ENCODE peak calls at places on chromosomes 11 and 22, in six cellular contexts. Y is HCT116, E is H9, C is OCI-LY7, W is PC-9, S is astrocyte. K is an unnamed sample.

GRCh38 chr11:2927851-2928604 is 1.2 kb downstream of the PHLDA2 start:
- DNase-seq in C (no peak), W (peak; percentile 56), E (no peak), Y (no peak), S (no peak), K (no peak)

GRCh38 chr11:3732671-3733070 is 61.5 kb upstream of the CHRNA10 start:
- DNase-seq in Y (no peak), C (no peak), S (no peak), W (no peak), E (no peak), K (no peak)

GRCh38 chr11:128424271-128424709 is 163.1 kb downstream of the ETS1 start:
- DNase-seq in S (peak; percentile 38), W (no peak), E (no peak), C (no peak), Y (no peak), K (no peak)

GRCh38 chr11:44791546-44791945 is 64.8 kb downstream of the TSPAN18 start:
- DNase-seq in S (no peak), W (no peak), C (no peak), Y (no peak), E (no peak), K (no peak)

GRCh38 chr11:100624346-100624745 is 62.7 kb upstream of the ARHGAP42 start:
- DNase-seq in Y (no peak), S (peak; percentile 34), E (no peak), W (no peak), C (no peak), K (no peak)

GRCh38 chr11:78071717-78072116 is 7.9 kb downstream of the NDUFC2 start:
- DNase-seq in C (no peak), E (no peak), W (no peak), Y (no peak), S (no peak), K (no peak)

GRCh38 chr11:131582021-131582531 is 211.7 kb downstream of the NTM start:
- DNase-seq in E (no peak), C (no peak), W (no peak), Y (no peak), S (no peak), K (no peak)

GRCh38 chr11:44078794-44079193 is 12.7 kb downstream of the ACCS start:
- DNase-seq in S (no peak), Y (no peak), E (no peak), W (no peak), C (no peak), K (no peak)

GRCh38 chr11:125433454-125434121 is 62.5 kb downstream of the FEZ1 start:
- DNase-seq in S (peak; percentile 47), W (no peak), C (peak; percentile 39), E (peak; percentile 87), Y (peak; percentile 62), K (no peak)

GRCh38 chr11:45658292-45658991 is 7.0 kb downstream of the CHST1 start:
- DNase-seq in W (no peak), E (peak; percentile 89), C (no peak), S (peak; percentile 52), Y (no peak), K (no peak)

GRCh38 chr11:122267602-122268001 is 151.6 kb upstream of the BLID start:
- DNase-seq in Y (no peak), W (no peak), S (peak; percentile 83), E (no peak), C (no peak), K (no peak)

GRCh38 chr22:22098457-22099193 is 116.0 kb upstream of the TOP3B start:
- DNase-seq in S (no peak), E (no peak), C (peak; percentile 83), W (no peak), Y (no peak), K (no peak)

GRCh38 chr22:36565686-36566085 is 36.7 kb upstream of the EIF3D start:
- DNase-seq in S (peak; percentile 8), C (no peak), W (no peak), E (no peak), Y (no peak), K (no peak)

GRCh38 chr11:9498457-9499078 is 37.8 kb downstream of the ZNF143 start:
- DNase-seq in W (no peak), S (no peak), E (no peak), Y (no peak), C (no peak), K (no peak)

GRCh38 chr11:2928605-2929510 is at the start of gene PHLDA2:
- DNase-seq in W (no peak), S (peak; percentile 80), C (no peak), E (peak; percentile 67), Y (peak; percentile 41), K (peak; percentile 84)

GRCh38 chr22:41021039-41021654 is 70.0 kb downstream of the RBX1 start:
- DNase-seq in E (peak; percentile 42), C (peak; percentile 59), W (no peak), Y (no peak), S (no peak), K (no peak)

GRCh38 chr11:130070829-130071205 is 1.1 kb downstream of the APLP2 start:
- DNase-seq in E (no peak), Y (no peak), S (no peak), C (peak; percentile 48), W (no peak), K (no peak)

GRCh38 chr22:24068377-24068680 is 57.2 kb downstream of the CABIN1 start:
- DNase-seq in Y (no peak), C (peak; percentile 54), E (no peak), W (no peak), S (no peak), K (no peak)

GRCh38 chr22:24066260-24066659 is 55.2 kb downstream of the CABIN1 start:
- DNase-seq in C (peak; percentile 27), Y (no peak), E (no peak), W (no peak), S (no peak), K (no peak)

GRCh38 chr22:24067587-24068376 is 56.7 kb downstream of the CABIN1 start:
- DNase-seq in C (peak; percentile 25), W (no peak), E (no peak), S (no peak), Y (no peak), K (no peak)

GRCh38 chr22:24068717-24069116 is 57.6 kb downstream of the CABIN1 start:
- DNase-seq in E (no peak), Y (no peak), W (no peak), S (no peak), C (peak; percentile 36), K (no peak)

GRCh38 chr22:24066872-24067271 is 55.8 kb downstream of the CABIN1 start:
- DNase-seq in Y (no peak), S (no peak), W (no peak), C (peak; percentile 93), E (no peak), K (no peak)
- H3K4me2 ChIP-seq in Y (no peak overlapping the region), S (no peak overlapping the region), W (no peak overlapping the region), C (peak overlapping the region; percentile 64), E (no peak overlapping the region), K (no peak overlapping the region)

GRCh38 chr11:66339163-66339675 is 3.0 kb upstream of the RIN1 start:
- DNase-seq in C (no peak), Y (no peak), S (no peak), E (no peak), W (no peak), K (peak; percentile 99)
- H3K4me1 ChIP-seq in C (peaks cover 23% of the 10 kb centered on the region), Y (peaks cover 20% of the 10 kb centered on the region), S (peaks cover 49% of the 10 kb centered on the region), E (no peaks in the 10 kb centered on the region), W (peaks cover 26% of the 10 kb centered on the region), K (peaks cover 57% of the 10 kb centered on the region)

GRCh38 chr22:31750365-31751284 is 693 bp upstream of the PRR14L start:
- DNase-seq in Y (no peak), S (no peak), W (no peak), E (no peak), C (peak; percentile 22), K (no peak)
- H3K79me2 ChIP-seq in Y (peaks cover 53% of the 10 kb centered on the region), S (peaks cover 58% of the 10 kb centered on the region), W (peaks cover 56% of the 10 kb centered on the region), E (peaks cover 14% of the 10 kb centered on the region), C (peaks cover 52% of the 10 kb centered on the region), K (peaks cover 48% of the 10 kb centered on the region)

GRCh38 chr11:69054397-69055211 is 5.9 kb downstream of the TPCN2 start:
- DNase-seq in W (no peak), Y (no peak), E (no peak), S (no peak), C (no peak), K (no peak)
- H3K4me2 ChIP-seq in W (no peak overlapping the region), Y (no peak overlapping the region), E (no peak overlapping the region), S (no peak overlapping the region), C (peak overlapping the region; percentile 74), K (no peak overlapping the region)